ENCODE peak calls at places on chromosome 7, in four cellular contexts. U is GM03348; R is Jurkat, Clone E6-1; M is adrenal gland. Y is an unnamed sample.

GRCh38 chr7:45890902-45891461 is 2.7 kb downstream of the IGFBP1 start:
- DNase-seq in M (no peak), U (peak), R (peak), Y (peak)

GRCh38 chr7:134766779-134767566 is 12.5 kb upstream of the CALD1 start:
- DNase-seq in R (no peak), M (no peak), U (peak), Y (no peak)

GRCh38 chr7:89094269-89094668 is 298.7 kb upstream of the TEX47 start:
- DNase-seq in R (no peak), M (no peak), U (no peak), Y (no peak)

GRCh38 chr7:41956276-41956675 is 253.4 kb upstream of the INHBA start:
- DNase-seq in U (peak), M (no peak), R (no peak), Y (no peak)

GRCh38 chr7:116726713-116727431 is 54.9 kb downstream of the MET start:
- DNase-seq in U (peak), M (no peak), R (no peak), Y (no peak)

GRCh38 chr7:113304104-113304503 is 185.8 kb upstream of the SMIM30 start:
- DNase-seq in M (no peak), U (no peak), R (no peak), Y (no peak)

GRCh38 chr7:92621641-92622429 is 31.6 kb upstream of the FAM133B start:
- DNase-seq in R (no peak), M (no peak), U (no peak), Y (peak)

GRCh38 chr7:157529768-157530560 is 193.2 kb downstream of the DNAJB6 start:
- DNase-seq in U (no peak), M (peak), R (no peak), Y (no peak)

GRCh38 chr7:111126987-111127386 is 36.1 kb downstream of the LRRN3 start:
- DNase-seq in R (no peak), M (no peak), U (peak), Y (peak)

GRCh38 chr7:147607151-147607800 is 983.3 kb upstream of the C7orf33 start:
- DNase-seq in M (no peak), R (no peak), U (no peak), Y (no peak)

GRCh38 chr7:54810401-54810800 is 51.4 kb upstream of the SEC61G start:
- DNase-seq in M (no peak), U (no peak), R (no peak), Y (no peak)

Y was measured in HFFc6.